ENCODE peak calls at places on chromosomes 2 and 18, in four cellular contexts. Z is prostate gland, O is Peyer's patch, V is colonic mucosa. N is an unnamed sample. For H3K4me1, the result is how much of the 10 kb centered on the place peaks cover.

GRCh38 chr2:209426432-209426831 is 2.6 kb downstream of the MAP2 start:
- DNase-seq in Z (no peak), O (no peak), V (no peak), N (no peak)

GRCh38 chr2:174833737-174834136 is 69.5 kb upstream of the CHRNA1 start:
- DNase-seq in Z (no peak), O (no peak), V (no peak), N (no peak)

GRCh38 chr2:4718777-4719176 is 973.4 kb upstream of the SOX11 start:
- DNase-seq in Z (no peak), O (no peak), V (no peak), N (no peak)

GRCh38 chr2:111666160-111666559 is 217.8 kb downstream of the ANAPC1 start:
- DNase-seq in Z (no peak), O (no peak), V (peak), N (no peak)

GRCh38 chr18:70148039-70148438 is 57.4 kb downstream of the RTTN start:
- DNase-seq in Z (no peak), O (no peak), V (no peak), N (no peak)

GRCh38 chr18:10546557-10547300 is 20.9 kb downstream of the NAPG start:
- DNase-seq in Z (no peak), O (no peak), V (no peak), N (no peak)

GRCh38 chr18:3581890-3582289 is 131.9 kb downstream of the TGIF1 start:
- DNase-seq in Z (no peak), O (no peak), V (no peak), N (no peak)

GRCh38 chr2:169452080-169452479 is 27.2 kb upstream of the BBS5 start:
- DNase-seq in Z (no peak), O (no peak), V (no peak), N (no peak)

GRCh38 chr18:53283708-53284107 is 940.8 kb downstream of the MBD2 start:
- DNase-seq in Z (no peak), O (no peak), V (no peak), N (no peak)

DNA sequence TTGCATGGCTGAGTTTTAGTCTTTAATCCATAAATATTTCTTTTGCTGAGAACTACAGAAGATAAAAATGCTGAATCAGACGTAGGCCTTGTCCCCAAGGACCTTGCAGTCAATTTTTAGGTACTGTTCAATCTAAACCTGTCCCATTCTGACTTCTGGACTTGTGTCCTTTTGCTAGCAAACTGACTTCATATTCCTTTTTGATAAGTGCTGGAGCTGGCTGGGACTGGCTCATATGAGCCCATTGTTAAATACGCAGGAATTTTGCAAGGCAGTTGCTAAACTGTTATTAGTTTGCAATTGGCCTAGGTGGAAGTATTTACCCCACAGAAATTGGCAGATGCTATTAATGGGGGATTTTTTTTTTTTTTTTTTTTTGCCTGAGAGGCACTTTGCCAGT is 941.4 kb downstream of the DCC start:
- DNase-seq in Z (no peak), O (no peak), V (no peak), N (no peak)
- H3K4me1 ChIP-seq in Z (under half), O (under half), V (under half), N (under half)

GRCh38 chr18:48833701-48834394 is 116.9 kb downstream of the SMAD7 start:
- DNase-seq in Z (no peak), O (peak), V (no peak), N (peak)
- H3K27ac ChIP-seq in Z (no peak), O (peak), V (no peak), N (peak)

GRCh38 chr2:239405071-239405470 is 4.3 kb upstream of the HDAC4 start:
- DNase-seq in Z (no peak), O (no peak), V (no peak), N (no peak)

GRCh38 chr2:239409976-239410375 is 9.2 kb upstream of the HDAC4 start:
- DNase-seq in Z (no peak), O (no peak), V (no peak), N (no peak)

GRCh38 chr2:239411117-239411516 is 10.3 kb upstream of the HDAC4 start:
- DNase-seq in Z (no peak), O (no peak), V (no peak), N (no peak)

GRCh38 chr2:239406316-239406995 is 5.6 kb upstream of the HDAC4 start:
- DNase-seq in Z (no peak), O (no peak), V (no peak), N (no peak)

DNA sequence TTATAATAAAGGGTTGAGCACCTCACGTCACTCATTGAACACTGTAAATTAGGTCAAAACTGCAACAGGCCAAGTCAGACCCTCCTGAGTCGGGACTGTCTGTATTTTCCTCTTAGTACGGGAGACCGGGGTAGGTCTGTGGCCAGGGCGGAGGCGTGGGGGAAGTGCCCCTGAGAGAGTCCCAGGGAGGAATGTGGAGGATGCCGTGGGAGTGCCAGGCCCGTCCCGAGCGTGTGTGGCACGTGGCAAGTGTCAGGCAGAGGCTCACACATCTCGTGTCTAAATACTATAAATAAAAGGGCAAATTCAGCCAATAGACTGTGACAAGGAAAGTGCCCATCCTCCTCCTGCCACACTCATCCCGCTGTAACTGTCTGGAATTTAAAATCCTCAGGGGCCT is 6.3 kb upstream of the HDAC4 start:
- DNase-seq in Z (no peak), O (no peak), V (no peak), N (no peak)
- H3K4me1 ChIP-seq in Z (under half), O (under half), V (under half), N (under half)

DNA sequence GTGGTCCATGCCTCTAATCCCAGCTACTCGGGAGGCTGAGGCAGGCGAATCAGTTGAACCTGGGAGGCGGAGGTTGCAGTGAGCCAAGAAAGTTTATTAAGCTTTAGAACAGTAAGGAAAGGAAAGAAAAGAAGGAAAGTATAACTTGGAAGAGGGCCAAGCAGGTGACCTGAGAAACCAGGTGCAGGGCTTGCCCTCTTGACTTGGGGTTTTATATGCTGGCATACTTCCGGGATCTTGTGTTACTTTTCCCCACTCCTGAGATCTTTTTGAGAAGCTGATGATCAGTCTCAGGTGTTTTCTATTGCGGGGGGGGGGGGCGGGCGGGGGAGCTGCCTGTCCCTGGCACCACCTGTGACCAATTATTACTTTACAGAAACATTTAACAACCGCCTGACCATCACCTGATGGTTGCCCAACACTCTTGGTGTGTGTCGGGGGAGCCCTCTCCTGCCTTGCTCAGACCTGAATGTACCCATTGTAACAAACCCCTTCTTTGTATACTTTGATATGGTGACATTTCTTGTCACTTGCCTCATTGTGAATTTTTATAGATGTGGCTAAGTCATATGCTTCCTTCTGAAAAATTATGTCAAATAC is 6.9 kb upstream of the CASP10 start:
- DNase-seq in Z (no peak), O (no peak), V (peak), N (no peak)
- H3K27ac ChIP-seq in Z (no peak), O (no peak), V (peak), N (no peak)

DNA sequence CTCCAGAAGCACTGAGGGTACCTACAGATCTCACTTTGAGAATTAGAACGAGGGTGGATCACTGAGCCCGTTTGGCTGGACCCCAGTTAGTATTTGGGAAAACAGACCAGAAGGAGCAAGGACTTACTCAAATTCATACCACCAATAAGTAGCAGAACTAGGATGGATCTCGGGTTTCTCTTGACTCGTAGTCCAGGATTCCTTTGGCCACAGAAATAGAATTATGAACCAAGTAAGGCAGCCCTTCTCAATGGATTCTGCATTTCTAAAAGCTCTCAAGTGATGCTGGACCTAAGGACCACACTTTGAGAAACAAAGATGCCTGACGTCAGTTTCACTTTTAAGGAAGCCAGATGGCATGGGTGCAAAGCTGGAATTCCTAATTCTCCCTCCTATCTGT is 153.0 kb downstream of the KLHL29 start:
- DNase-seq in Z (no peak), O (no peak), V (no peak), N (no peak)
- H3K4me1 ChIP-seq in Z (under half), O (under half), V (under half), N (under half)

DNA sequence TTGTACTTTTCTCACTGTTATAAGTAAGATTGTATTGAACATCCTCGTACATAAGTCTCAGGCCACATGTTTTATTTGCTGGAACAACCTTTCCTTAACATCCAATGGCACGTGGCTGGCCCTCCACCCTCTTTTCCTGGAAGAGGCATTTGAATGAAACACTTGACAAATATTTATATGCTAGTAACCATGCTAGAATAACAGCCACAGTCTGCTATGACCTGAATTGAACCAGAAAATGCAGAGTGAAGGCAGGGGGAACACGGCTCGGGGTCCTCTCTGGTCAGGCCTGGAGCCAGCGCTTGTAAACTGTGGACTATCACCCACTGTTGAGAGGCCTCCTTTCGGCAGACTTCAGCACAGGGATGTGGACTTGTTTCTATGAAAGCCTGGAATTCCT is 198.2 kb upstream of the COPS8 start:
- DNase-seq in Z (peak), O (no peak), V (no peak), N (no peak)
- H3K27ac ChIP-seq in Z (no peak), O (peak), V (peak), N (no peak)

GRCh38 chr2:235937092-235937491 is 231.1 kb downstream of the GBX2 start:
- DNase-seq in Z (no peak), O (no peak), V (no peak), N (no peak)
- H3K4me1 ChIP-seq in Z (under half), O (under half), V (under half), N (under half)